ENCODE peak calls at places on chromosomes 12 and 14, in eight cellular contexts. J, V, O, E, Q, L, K and A are unnamed samples. For H3K27me3, the result is how much of the 10 kb centered on the place peaks cover.

GRCh38 chr14:75634848-75635247 is 25.8 kb downstream of the ERG28 start:
- DNase-seq in J (no peak), V (no peak), O (no peak), E (no peak), Q (no peak), L (no peak), K (no peak), A (no peak)

GRCh38 chr12:116916714-116917114 is 6.0 kb downstream of the FBXW8 start:
- DNase-seq in J (no peak), V (no peak), O (no peak), E (no peak), Q (no peak), L (peak), K (no peak), A (peak)

GRCh38 chr14:34655959-34656358 is 26.0 kb upstream of the SNX6 start:
- DNase-seq in J (no peak), V (no peak), O (no peak), E (no peak), Q (no peak), L (no peak), K (no peak), A (no peak)

GRCh38 chr12:111322336-111323250 is 46.3 kb downstream of the PHETA1 start:
- DNase-seq in J (no peak), V (no peak), O (no peak), E (peak), Q (no peak), L (no peak), K (no peak), A (peak)

GRCh38 chr12:84507914-84508313 is 404.7 kb downstream of the SLC6A15 start:
- DNase-seq in J (no peak), V (no peak), O (no peak), E (no peak), Q (no peak), L (no peak), K (peak), A (no peak)

GRCh38 chr14:25615174-25615573 is 565.2 kb upstream of the STXBP6 start:
- DNase-seq in J (no peak), V (no peak), O (no peak), E (no peak), Q (no peak), L (no peak), K (no peak), A (no peak)

GRCh38 chr12:104201238-104202001 is 14.2 kb upstream of the TXNRD1 start:
- DNase-seq in J (no peak), V (peak), O (no peak), E (peak), Q (peak), L (no peak), K (peak), A (peak)

GRCh38 chr12:123474493-123475255 is 16.7 kb downstream of the SNRNP35 start:
- DNase-seq in J (peak), V (no peak), O (no peak), E (no peak), Q (no peak), L (no peak), K (no peak), A (no peak)

GRCh38 chr12:60148831-60149230 is 553.0 kb downstream of the SLC16A7 start:
- DNase-seq in J (no peak), V (no peak), O (no peak), E (no peak), Q (no peak), L (peak), K (no peak), A (no peak)

GRCh38 chr14:37594916-37595808 is at the start of the genes FOXA1 and TTC6:
- DNase-seq in J (no peak), V (peak), O (no peak), E (peak), Q (no peak), L (no peak), K (peak), A (peak)
- H3K4me3 ChIP-seq in J (peak), V (peak), O (peak), E (peak), Q (peak), L (peak), K (peak), A (peak)

DNA sequence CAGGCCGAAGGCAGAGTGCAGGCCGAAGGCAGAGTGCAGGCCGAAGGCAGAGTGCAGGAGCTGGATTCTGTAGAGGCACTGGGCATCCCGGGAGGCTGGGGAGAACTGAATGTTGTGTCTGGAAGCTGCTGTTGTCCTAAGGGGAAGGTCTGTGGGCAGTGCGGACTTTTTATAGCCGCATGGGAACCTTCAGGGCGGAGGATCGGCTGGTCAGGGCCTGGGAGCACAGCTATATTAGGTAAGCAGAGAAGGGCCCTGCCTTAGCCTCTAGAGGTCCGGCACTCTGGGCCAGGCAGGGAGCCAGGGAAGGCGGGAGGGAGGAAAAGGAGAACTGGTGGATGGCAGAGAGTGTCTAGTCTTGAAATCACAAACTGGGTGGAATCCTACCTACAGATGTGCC is 14.2 kb downstream of the CABP1 start:
- DNase-seq in J (no peak), V (no peak), O (no peak), E (no peak), Q (peak), L (no peak), K (no peak), A (no peak)
- H3K27ac ChIP-seq in J (peak), V (no peak), O (peak), E (no peak), Q (peak), L (no peak), K (no peak), A (no peak)

GRCh38 chr12:45243963-45244362 is 28.1 kb downstream of the ANO6 start:
- DNase-seq in J (no peak), V (no peak), O (no peak), E (no peak), Q (no peak), L (no peak), K (no peak), A (no peak)
- H3K27me3 ChIP-seq in J (under half), V (under half), O (under half), E (under half), Q (under half), L (under half), K (under half), A (under half)

GRCh38 chr12:57162541-57163125 is 15.2 kb upstream of the LRP1-AS start:
- DNase-seq in J (no peak), V (no peak), O (no peak), E (no peak), Q (no peak), L (no peak), K (no peak), A (no peak)

GRCh38 chr12:57160021-57160420 is 12.6 kb upstream of the LRP1-AS start:
- DNase-seq in J (no peak), V (no peak), O (no peak), E (no peak), Q (no peak), L (no peak), K (no peak), A (no peak)

GRCh38 chr12:57159341-57159740 is 11.9 kb upstream of the LRP1-AS start:
- DNase-seq in J (no peak), V (no peak), O (no peak), E (no peak), Q (no peak), L (no peak), K (no peak), A (no peak)

GRCh38 chr12:57161491-57161890 is 14.1 kb upstream of the LRP1-AS start:
- DNase-seq in J (no peak), V (no peak), O (no peak), E (no peak), Q (no peak), L (no peak), K (no peak), A (no peak)

GRCh38 chr12:57160741-57161140 is 13.3 kb upstream of the LRP1-AS start:
- DNase-seq in J (no peak), V (no peak), O (no peak), E (no peak), Q (no peak), L (no peak), K (no peak), A (no peak)
- H3K4me3 ChIP-seq in J (no peak), V (no peak), O (no peak), E (no peak), Q (no peak), L (no peak), K (no peak), A (no peak)